ENCODE peak calls at places on chromosomes 4 and X, in nine cellular contexts. P is SK-N-SH, S is HCT116, E is GM23338, Z is K562, C is transverse colon, G is stomach, M is Panc1, V is SK-N-MC. U is an unnamed sample.
A peak's percentile ranks its signal among the peaks of the same experiment; 100 is the strongest.

GRCh38 chr4:155809835-155810234 is 51.0 kb downstream of the GUCY1B1 start:
- DNase-seq in P (peak; percentile 41), S (peak; percentile 85), E (peak; percentile 91), Z (peak; percentile 4), C (no peak), G (no peak), M (peak; percentile 35), V (peak; percentile 81), U (no peak)

GRCh38 chrX:32532282-32532681 is 679.1 kb downstream of the DMD start:
- DNase-seq in P (no peak), S (no peak), E (no peak), Z (no peak), C (no peak), G (no peak), M (no peak), V (no peak), U (no peak)

GRCh38 chrX:154748712-154749339 is 2.1 kb downstream of the GAB3 start:
- DNase-seq in P (peak; percentile 70), S (no peak), E (peak; percentile 72), Z (peak; percentile 72), C (no peak), G (no peak), M (no peak), V (no peak), U (peak; percentile 71)

GRCh38 chrX:48999030-48999429 is 3.0 kb downstream of the GRIPAP1 start:
- DNase-seq in P (no peak), S (no peak), E (no peak), Z (no peak), C (no peak), G (no peak), M (no peak), V (no peak), U (no peak)

GRCh38 chr4:109433281-109434006 is at the start of gene SEC24B:
- DNase-seq in P (peak; percentile 93), S (peak; percentile 57), E (peak; percentile 92), Z (peak; percentile 86), C (peak; percentile 92), G (peak; percentile 91), M (peak; percentile 13), V (no peak), U (peak; percentile 92)

GRCh38 chrX:16487620-16488380 is 162.2 kb upstream of the S100G start:
- DNase-seq in P (no peak), S (no peak), E (no peak), Z (no peak), C (no peak), G (no peak), M (no peak), V (no peak), U (no peak)

GRCh38 chr4:158657291-158657690 is 14.4 kb downstream of the C4orf46 start:
- DNase-seq in P (no peak), S (no peak), E (no peak), Z (no peak), C (no peak), G (no peak), M (no peak), V (no peak), U (no peak)

GRCh38 chrX:124332481-124333424 is at the start of gene TEX13D:
- DNase-seq in P (no peak), S (no peak), E (peak; percentile 21), Z (no peak), C (no peak), G (no peak), M (no peak), V (no peak), U (no peak)

GRCh38 chrX:112636288-112636687 is 43.5 kb downstream of the LHFPL1 start:
- DNase-seq in P (no peak), S (no peak), E (no peak), Z (no peak), C (no peak), G (no peak), M (no peak), V (no peak), U (no peak)

GRCh38 chr4:4601803-4602369 is 60.0 kb upstream of the STX18 start:
- DNase-seq in P (no peak), S (no peak), E (no peak), Z (no peak), C (no peak), G (no peak), M (no peak), V (no peak), U (no peak)

GRCh38 chr4:21242163-21242562 is 541.9 kb downstream of the PACRGL start:
- DNase-seq in P (no peak), S (no peak), E (no peak), Z (no peak), C (no peak), G (no peak), M (no peak), V (no peak), U (no peak)

GRCh38 chr4:166657261-166657660 is 577.0 kb downstream of the SPOCK3 start:
- DNase-seq in P (no peak), S (no peak), E (no peak), Z (no peak), C (no peak), G (no peak), M (no peak), V (no peak), U (no peak)

GRCh38 chr4:16772366-16772850 is 126.0 kb downstream of the LDB2 start:
- DNase-seq in P (no peak), S (no peak), E (no peak), Z (no peak), C (no peak), G (no peak), M (no peak), V (no peak), U (no peak)

GRCh38 chr4:74473155-74473811 is 28.3 kb downstream of the AREG start:
- DNase-seq in P (no peak), S (no peak), E (peak; percentile 6), Z (no peak), C (no peak), G (peak; percentile 27), M (no peak), V (no peak), U (no peak)

GRCh38 chr4:87298362-87298761 is 24.3 kb downstream of the HSD17B13 start:
- DNase-seq in P (no peak), S (no peak), E (no peak), Z (no peak), C (no peak), G (no peak), M (no peak), V (no peak), U (no peak)

GRCh38 chr4:98627477-98627876 is 30.9 kb downstream of the TSPAN5 start:
- DNase-seq in P (no peak), S (no peak), E (no peak), Z (no peak), C (no peak), G (no peak), M (no peak), V (no peak), U (no peak)

GRCh38 chr4:141246243-141246642 is 25.5 kb downstream of the ZNF330 start:
- DNase-seq in P (no peak), S (no peak), E (no peak), Z (no peak), C (no peak), G (no peak), M (no peak), V (no peak), U (no peak)

GRCh38 chrX:73965833-73966232 is 338.1 kb upstream of the ZCCHC13 start:
- DNase-seq in P (no peak), S (no peak), E (peak; percentile 63), Z (no peak), C (no peak), G (no peak), M (no peak), V (no peak), U (no peak)

GRCh38 chr4:87911252-87911774 is 64.2 kb upstream of the SPP1 start:
- DNase-seq in P (no peak), S (no peak), E (no peak), Z (no peak), C (no peak), G (no peak), M (no peak), V (no peak), U (no peak)

GRCh38 chrX:105823092-105823454 is 734 bp downstream of the NRK start:
- DNase-seq in P (peak; percentile 7), S (no peak), E (no peak), Z (no peak), C (no peak), G (no peak), M (no peak), V (no peak), U (no peak)

GRCh38 chrX:119635179-119635578 is 29.0 kb upstream of the NKRF start:
- DNase-seq in P (no peak), S (no peak), E (no peak), Z (no peak), C (no peak), G (no peak), M (no peak), V (no peak), U (no peak)
- H3K4me3 ChIP-seq in P (no peak overlapping the region), S (no peak overlapping the region), E (no peak overlapping the region), Z (no peak overlapping the region), C (no peak overlapping the region), G (no peak overlapping the region), M (no peak overlapping the region), V (no peak overlapping the region), U (no peak overlapping the region)

GRCh38 chr4:183411291-183411861 is 33.1 kb upstream of the CDKN2AIP start:
- DNase-seq in P (no peak), S (no peak), E (no peak), Z (no peak), C (no peak), G (no peak), M (no peak), V (peak; percentile 84), U (peak; percentile 57)
- TF ChIP-seq POLR2AphosphoS5 in P (no peak), S (no peak), E (no peak), Z (no peak), C (no peak), G (no peak), M (no peak), V (no peak), U (no peak)

GRCh38 chr4:173998471-173999144 is 284.9 kb downstream of the FBXO8 start:
- DNase-seq in P (no peak), S (no peak), E (no peak), Z (no peak), C (no peak), G (no peak), M (no peak), V (no peak), U (no peak)
- H3K4me3 ChIP-seq in P (no peak overlapping the region), S (no peak overlapping the region), E (no peak overlapping the region), Z (no peak overlapping the region), C (no peak overlapping the region), G (no peak overlapping the region), M (no peak overlapping the region), V (peak overlapping the region; percentile 10), U (no peak overlapping the region)

DNA sequence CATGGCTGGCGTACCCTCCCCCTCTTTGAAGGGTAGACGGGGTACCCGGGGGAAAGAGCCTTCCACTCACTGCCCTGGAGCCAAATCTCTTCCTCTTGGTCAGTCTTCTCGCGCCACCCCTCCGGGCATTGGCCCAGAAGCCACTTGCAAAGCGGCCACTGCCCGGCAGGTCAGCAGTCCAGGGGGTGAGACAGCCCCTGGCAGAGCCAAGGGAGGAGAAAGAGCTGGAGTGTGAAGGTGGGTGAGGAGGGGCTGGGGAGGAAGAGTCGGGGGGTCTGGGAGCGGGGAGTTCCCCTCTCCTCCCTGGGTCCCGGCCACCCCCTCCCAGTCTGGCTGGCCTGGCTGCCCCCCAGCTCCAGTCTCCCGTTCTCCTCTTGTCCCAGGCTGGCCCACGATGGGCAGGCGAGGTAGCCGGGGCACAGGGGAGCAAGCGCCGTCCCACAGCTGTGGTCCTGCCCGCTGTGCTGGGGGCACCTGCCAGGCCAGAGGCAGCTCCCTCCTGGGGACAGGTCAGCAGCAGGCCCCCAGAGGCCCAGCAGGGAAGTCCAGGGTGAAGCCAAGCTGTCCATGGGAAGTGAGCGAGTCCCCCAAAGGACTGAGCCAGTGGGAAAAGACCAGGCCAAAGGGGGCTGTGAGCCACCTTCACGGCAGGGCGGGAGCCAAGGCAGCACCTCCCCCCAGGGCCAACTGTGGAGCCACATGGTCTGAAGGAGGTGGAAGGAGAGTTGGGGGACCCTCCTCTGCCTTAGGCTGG is 21.6 kb upstream of the DUSP9 start:
- DNase-seq in P (peak; percentile 17), S (no peak), E (no peak), Z (no peak), C (no peak), G (no peak), M (no peak), V (no peak), U (peak; percentile 56)
- TF ChIP-seq POLR2AphosphoS5 in P (no peak), S (no peak), E (no peak), Z (no peak), C (no peak), G (no peak), M (no peak), V (no peak), U (no peak)